ENCODE peak calls at places on chromosomes 5 and 9, in eight cellular contexts. O is cardiac muscle cell, Y is GM12865, D is MM.1S, U is body of pancreas, H is heart left ventricle, K is fibroblast of lung, B is pancreas. N is an unnamed sample.

GRCh38 chr5:109743770-109744212 is 54.1 kb downstream of the MAN2A1 start:
- DNase-seq in Y (no peak), H (no peak), K (peak; percentile 97), O (peak; percentile 79), D (no peak), U (no peak), B (no peak), N (peak; percentile 79)

GRCh38 chr5:90547072-90547536 is 11.5 kb upstream of the ADGRV1 start:
- DNase-seq in K (no peak), Y (no peak), O (no peak), U (no peak), H (no peak), B (no peak), D (no peak), N (no peak)

GRCh38 chr5:172093965-172094364 is 87.5 kb upstream of the FBXW11 start:
- DNase-seq in U (no peak), B (no peak), K (no peak), O (peak; percentile 91), H (no peak), Y (no peak), D (no peak), N (no peak)

GRCh38 chr5:1246711-1247431 is 21.7 kb downstream of the SLC6A18 start:
- DNase-seq in U (peak; percentile 57), O (peak; percentile 43), D (no peak), B (peak; percentile 88), H (no peak), K (peak; percentile 18), Y (peak; percentile 20), N (peak; percentile 13)

GRCh38 chr5:139700711-139701693 is 52.9 kb downstream of the CXXC5 start:
- DNase-seq in U (peak; percentile 66), O (no peak), Y (no peak), H (no peak), D (no peak), K (no peak), B (no peak), N (no peak)

GRCh38 chr9:68780735-68781134 is 75.7 kb downstream of the PIP5K1B start:
- DNase-seq in H (no peak), D (peak; percentile 36), K (peak; percentile 11), Y (peak; percentile 42), B (no peak), U (no peak), O (no peak), N (no peak)

GRCh38 chr9:129111762-129112151 is 542 bp downstream of the PTPA start:
- DNase-seq in U (peak; percentile 48), K (peak; percentile 56), H (no peak), B (no peak), D (peak; percentile 35), Y (peak; percentile 69), O (peak; percentile 56), N (peak; percentile 48)

GRCh38 chr9:131734165-131734610 is 5.7 kb downstream of the RAPGEF1 start:
- DNase-seq in B (no peak), U (peak; percentile 62), D (peak; percentile 54), K (peak; percentile 30), Y (peak; percentile 75), H (no peak), O (peak; percentile 51), N (peak; percentile 53)

GRCh38 chr5:176542596-176543427 is 5.6 kb upstream of the RNF44 start:
- DNase-seq in U (no peak), B (peak; percentile 81), K (peak; percentile 19), D (peak; percentile 64), Y (peak; percentile 67), H (no peak), O (peak; percentile 35), N (no peak)

GRCh38 chr9:123645126-123645525 is 284.8 kb downstream of the DENND1A start:
- DNase-seq in B (no peak), K (no peak), U (no peak), O (no peak), H (no peak), D (no peak), Y (no peak), N (no peak)

GRCh38 chr9:114504341-114505186 is 709 bp downstream of the WHRN start:
- DNase-seq in K (peak; percentile 62), B (peak; percentile 88), Y (no peak), U (peak; percentile 66), O (peak; percentile 42), H (peak; percentile 23), D (peak; percentile 59), N (peak; percentile 26)

GRCh38 chr9:95305770-95306492 is 11.6 kb downstream of the FANCC start:
- DNase-seq in Y (no peak), D (no peak), O (no peak), U (no peak), B (no peak), K (peak; percentile 45), H (no peak), N (no peak)

GRCh38 chr9:96289392-96289791 is 12.6 kb downstream of the HSD17B3 start:
- DNase-seq in U (no peak), B (no peak), K (no peak), O (no peak), Y (no peak), D (no peak), H (no peak), N (no peak)

GRCh38 chr5:31847354-31847753 is 208.4 kb downstream of the PDZD2 start:
- DNase-seq in O (no peak), B (no peak), H (peak; percentile 38), Y (no peak), U (no peak), K (no peak), D (no peak), N (no peak)

GRCh38 chr5:31845351-31845750 is 206.4 kb downstream of the PDZD2 start:
- DNase-seq in D (no peak), U (no peak), H (no peak), B (no peak), K (peak; percentile 68), Y (no peak), O (peak; percentile 31), N (no peak)

GRCh38 chr5:31846934-31847333 is 208.0 kb downstream of the PDZD2 start:
- DNase-seq in B (no peak), K (no peak), Y (no peak), O (no peak), D (no peak), H (no peak), U (no peak), N (no peak)

DNA sequence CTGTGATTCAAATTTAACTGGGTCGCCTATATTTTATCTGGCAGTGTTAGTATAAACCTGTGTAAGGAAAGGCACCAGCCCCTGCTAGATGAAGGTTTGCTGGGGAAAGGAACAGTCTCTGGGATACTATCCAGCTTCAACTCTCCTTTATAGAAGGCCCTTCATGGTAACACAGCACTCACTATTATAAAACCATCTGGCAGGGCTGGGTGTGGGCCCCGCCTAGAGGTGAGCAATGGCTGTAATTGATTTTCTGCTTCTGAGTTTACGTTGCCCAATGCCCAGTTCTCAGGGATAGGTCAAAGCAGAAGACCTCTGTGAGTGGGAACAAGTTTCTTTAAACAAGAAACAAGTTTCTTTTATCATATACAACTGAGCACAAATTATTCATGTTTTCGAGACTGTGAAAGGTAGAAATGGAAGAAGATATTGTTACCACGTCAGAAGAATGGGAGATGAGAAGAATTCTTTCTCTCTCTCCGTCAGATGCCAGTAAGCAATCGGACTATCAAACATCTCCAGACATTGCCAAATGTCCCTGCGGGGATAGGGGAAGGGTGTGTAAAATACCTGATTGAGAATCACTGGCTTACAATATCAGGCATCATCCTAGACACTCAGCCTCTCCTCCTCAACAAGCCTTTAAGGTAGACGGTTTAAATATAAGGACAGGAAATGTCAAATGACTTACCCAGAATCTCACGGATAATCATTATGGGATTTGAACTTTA is 205.8 kb downstream of the PDZD2 start:
- DNase-seq in K (no peak), O (no peak), H (no peak), D (no peak), B (no peak), U (no peak), Y (no peak), N (no peak)
- H3K4me3 ChIP-seq in K (no peak overlapping the region), O (no peak overlapping the region), H (no peak overlapping the region), D (no peak overlapping the region), B (no peak overlapping the region), U (no peak overlapping the region), Y (no peak overlapping the region), N (no peak overlapping the region)

GRCh38 chr9:100370064-100370723 is 17.5 kb upstream of the TEX10 start:
- DNase-seq in B (no peak), D (no peak), Y (no peak), U (no peak), O (no peak), H (no peak), K (no peak), N (no peak)
- TF ChIP-seq CTCF in B (no peak), D (no peak), Y (no peak), U (no peak), O (no peak), H (no peak), K (no peak), N (no peak)

DNA sequence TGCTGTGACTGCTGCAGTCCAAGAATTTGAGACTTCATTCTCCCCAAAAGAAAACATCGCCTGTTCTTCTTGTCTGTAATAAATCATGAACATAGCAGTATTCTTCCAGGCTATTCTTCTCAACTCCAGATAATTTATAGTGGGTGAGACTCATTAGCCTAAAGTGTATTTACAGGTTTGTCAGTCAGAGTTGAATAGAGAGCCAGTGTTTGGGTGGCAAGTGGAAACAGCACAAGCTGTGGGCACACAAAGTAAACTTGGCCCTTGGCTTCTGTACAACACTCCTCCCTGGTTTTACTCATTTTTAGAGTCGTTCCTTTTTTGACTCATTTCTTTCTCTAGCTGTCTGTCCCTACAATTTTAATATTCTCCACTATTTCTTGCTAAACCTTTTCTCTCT is 128.2 kb upstream of the VCAN start:
- DNase-seq in U (no peak), B (no peak), K (no peak), Y (no peak), D (no peak), O (no peak), H (no peak), N (no peak)
- H3K4me3 ChIP-seq in U (no peak overlapping the region), B (no peak overlapping the region), K (no peak overlapping the region), Y (no peak overlapping the region), D (no peak overlapping the region), O (no peak overlapping the region), H (no peak overlapping the region), N (no peak overlapping the region)

GRCh38 chr5:10903786-10904560 is 142.9 kb upstream of the DAP start:
- DNase-seq in Y (no peak), O (no peak), K (peak; percentile 37), D (no peak), U (no peak), H (no peak), B (no peak), N (no peak)

GRCh38 chr5:10910261-10910660 is 149.2 kb upstream of the DAP start:
- DNase-seq in U (no peak), D (no peak), B (no peak), K (peak; percentile 66), H (no peak), O (no peak), Y (no peak), N (no peak)

GRCh38 chr5:10902145-10902544 is 141.1 kb upstream of the DAP start:
- DNase-seq in H (no peak), U (no peak), Y (no peak), B (no peak), D (no peak), O (no peak), K (peak; percentile 85), N (no peak)

DNA sequence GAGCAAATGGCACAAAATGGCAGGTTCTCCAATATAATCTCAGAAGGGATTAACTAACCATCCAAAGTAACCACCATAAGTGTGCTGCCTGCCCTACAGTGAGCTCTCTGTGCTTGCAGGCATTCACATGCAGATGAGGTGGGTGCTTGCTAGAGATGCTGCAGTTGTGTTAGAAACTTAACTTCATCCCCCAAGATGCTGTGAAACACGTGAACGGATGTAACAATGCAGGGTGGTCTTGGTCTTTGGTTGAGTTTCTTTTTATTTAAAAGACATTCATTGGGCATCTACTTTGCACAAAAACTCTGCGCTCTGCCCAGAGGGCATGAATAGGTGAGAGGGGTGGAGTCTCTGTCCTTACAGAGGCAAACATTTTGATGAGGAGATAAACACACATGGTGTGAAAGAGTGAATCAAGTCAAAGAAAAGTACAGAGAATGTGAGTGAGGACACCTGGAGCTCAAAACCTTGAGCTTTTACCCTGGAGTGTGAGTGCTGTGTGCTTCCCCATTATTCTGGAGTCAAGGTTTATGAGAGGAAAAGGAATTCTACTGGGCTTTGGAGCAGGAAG is 143.9 kb upstream of the DAP start:
- DNase-seq in O (no peak), B (no peak), K (no peak), Y (no peak), D (no peak), U (no peak), H (no peak), N (no peak)
- TF ChIP-seq CTCF in O (no peak), B (no peak), K (no peak), Y (no peak), D (no peak), U (no peak), H (no peak), N (no peak)

N was measured in cardiac fibroblast.